ENCODE peak calls at places on chromosomes 12 and 14, in four cellular contexts. One of them, this sample, is unnamed.

GRCh38 chr12:115172521-115172920 is 488.5 kb upstream of the TBX3 start:
- DNase-seq in foreskin fibroblast: peak; percentile 69
- DNase-seq in lower lobe of right lung: no peak
- DNase-seq in AG09309: peak; percentile 81
- DNase-seq in this sample: no peak

GRCh38 chr12:50050410-50051280 is 6.8 kb upstream of the ASIC1 start:
- DNase-seq in foreskin fibroblast: peak; percentile 79
- DNase-seq in lower lobe of right lung: peak; percentile 75
- DNase-seq in AG09309: no peak
- DNase-seq in this sample: no peak

GRCh38 chr14:29584992-29585391 is 342.7 kb downstream of the PRKD1 start:
- DNase-seq in foreskin fibroblast: peak; percentile 91
- DNase-seq in lower lobe of right lung: peak; percentile 60
- DNase-seq in AG09309: peak; percentile 71
- DNase-seq in this sample: peak; percentile 54

GRCh38 chr14:105505101-105505500 is 14.1 kb downstream of the TEDC1 start:
- DNase-seq in foreskin fibroblast: no peak
- DNase-seq in lower lobe of right lung: no peak
- DNase-seq in AG09309: no peak
- DNase-seq in this sample: no peak

GRCh38 chr14:68626386-68626785 is 166.5 kb downstream of the ZFP36L1 start:
- DNase-seq in foreskin fibroblast: no peak
- DNase-seq in lower lobe of right lung: no peak
- DNase-seq in AG09309: no peak
- DNase-seq in this sample: no peak

GRCh38 chr12:89453121-89453520 is 71.5 kb downstream of the GALNT4 start:
- DNase-seq in foreskin fibroblast: no peak
- DNase-seq in lower lobe of right lung: no peak
- DNase-seq in AG09309: no peak
- DNase-seq in this sample: no peak

GRCh38 chr12:4251228-4251891 is 22.2 kb upstream of the CCND2 start:
- DNase-seq in foreskin fibroblast: no peak
- DNase-seq in lower lobe of right lung: no peak
- DNase-seq in AG09309: no peak
- DNase-seq in this sample: no peak

GRCh38 chr12:94173660-94174265 is 25.4 kb downstream of the PLXNC1 start:
- DNase-seq in foreskin fibroblast: no peak
- DNase-seq in lower lobe of right lung: no peak
- DNase-seq in AG09309: no peak
- DNase-seq in this sample: no peak

GRCh38 chr14:20684662-20685456 is 499 bp downstream of the RNASE4 start:
- DNase-seq in foreskin fibroblast: peak; percentile 64
- DNase-seq in lower lobe of right lung: no peak
- DNase-seq in AG09309: peak; percentile 8
- DNase-seq in this sample: no peak

GRCh38 chr12:126347421-126347820 is 1282.2 kb downstream of the AACS start:
- DNase-seq in foreskin fibroblast: no peak
- DNase-seq in lower lobe of right lung: no peak
- DNase-seq in AG09309: no peak
- DNase-seq in this sample: no peak
- TF ChIP-seq CTCF in foreskin fibroblast: no peak
- TF ChIP-seq CTCF in lower lobe of right lung: no peak
- TF ChIP-seq CTCF in AG09309: peak; percentile 31
- TF ChIP-seq CTCF in this sample: peak; percentile 31

DNA sequence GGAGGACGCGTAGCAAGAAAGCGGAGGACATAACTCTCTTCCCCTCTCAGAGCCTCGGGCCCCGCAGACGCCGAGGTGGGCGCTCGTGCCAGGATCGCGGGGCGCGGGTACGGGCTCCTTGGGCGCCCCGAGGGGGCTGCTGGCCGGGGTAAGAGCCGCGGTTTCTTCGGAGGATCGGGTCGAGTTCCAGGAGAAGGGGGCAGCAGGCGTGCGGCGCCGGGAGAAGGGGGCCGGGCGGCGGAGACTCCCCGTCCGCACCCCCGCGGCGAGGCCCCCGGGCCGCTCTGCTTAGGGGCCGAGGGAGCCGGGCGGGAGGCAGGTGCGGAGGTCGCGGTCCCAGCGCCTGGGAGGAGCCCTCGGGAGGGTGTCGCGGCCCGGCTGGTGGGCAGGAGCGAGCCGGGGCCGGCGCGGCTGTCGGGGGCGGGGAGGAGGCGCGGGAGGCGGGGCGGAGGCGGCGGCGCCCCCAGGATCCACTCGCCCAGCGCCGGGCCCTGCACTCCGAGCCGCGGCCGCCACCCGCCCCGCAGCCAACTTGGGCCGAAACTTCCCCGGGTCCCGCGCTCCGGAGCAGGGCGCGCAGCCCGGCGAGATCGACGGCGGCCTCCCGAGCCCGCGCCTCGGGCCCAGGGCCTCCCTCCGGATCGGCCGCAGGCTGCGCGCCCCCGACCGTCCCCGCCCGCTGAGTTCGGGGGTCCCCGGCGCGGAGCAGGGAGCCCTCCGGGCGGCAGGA is 64.4 kb downstream of the FBXL14 start:
- DNase-seq in foreskin fibroblast: peak; percentile 80
- DNase-seq in lower lobe of right lung: no peak
- DNase-seq in AG09309: no peak
- DNase-seq in this sample: no peak
- TF ChIP-seq CTCF in foreskin fibroblast: no peak
- TF ChIP-seq CTCF in lower lobe of right lung: no peak
- TF ChIP-seq CTCF in AG09309: no peak
- TF ChIP-seq CTCF in this sample: no peak

GRCh38 chr12:109386079-109386473 is 38.4 kb downstream of the MYO1H start:
- DNase-seq in foreskin fibroblast: peak; percentile 5
- DNase-seq in lower lobe of right lung: no peak
- DNase-seq in AG09309: no peak
- DNase-seq in this sample: no peak

GRCh38 chr12:109387425-109388166 is 39.9 kb downstream of the MYO1H start:
- DNase-seq in foreskin fibroblast: peak; percentile 65
- DNase-seq in lower lobe of right lung: no peak
- DNase-seq in AG09309: no peak
- DNase-seq in this sample: peak; percentile 32

GRCh38 chr12:109388167-109388563 is 40.5 kb downstream of the MYO1H start:
- DNase-seq in foreskin fibroblast: no peak
- DNase-seq in lower lobe of right lung: no peak
- DNase-seq in AG09309: no peak
- DNase-seq in this sample: no peak

GRCh38 chr12:109383240-109383639 is 35.5 kb downstream of the MYO1H start:
- DNase-seq in foreskin fibroblast: no peak
- DNase-seq in lower lobe of right lung: no peak
- DNase-seq in AG09309: no peak
- DNase-seq in this sample: no peak

GRCh38 chr12:109385339-109386078 is 37.8 kb downstream of the MYO1H start:
- DNase-seq in foreskin fibroblast: peak; percentile 78
- DNase-seq in lower lobe of right lung: peak; percentile 46
- DNase-seq in AG09309: peak; percentile 29
- DNase-seq in this sample: peak; percentile 9
- TF ChIP-seq CTCF in foreskin fibroblast: peak; percentile 32
- TF ChIP-seq CTCF in lower lobe of right lung: peak; percentile 38
- TF ChIP-seq CTCF in AG09309: peak; percentile 51
- TF ChIP-seq CTCF in this sample: no peak

GRCh38 chr12:128827724-128828123 is 4.0 kb upstream of the SLC15A4 start:
- DNase-seq in foreskin fibroblast: no peak
- DNase-seq in lower lobe of right lung: no peak
- DNase-seq in AG09309: no peak
- DNase-seq in this sample: no peak

GRCh38 chr12:128820723-128821432 is 2.9 kb downstream of the SLC15A4 start:
- DNase-seq in foreskin fibroblast: peak; percentile 34
- DNase-seq in lower lobe of right lung: peak; percentile 73
- DNase-seq in AG09309: no peak
- DNase-seq in this sample: no peak

GRCh38 chr12:128825845-128826244 is 2.1 kb upstream of the SLC15A4 start:
- DNase-seq in foreskin fibroblast: no peak
- DNase-seq in lower lobe of right lung: no peak
- DNase-seq in AG09309: no peak
- DNase-seq in this sample: no peak

GRCh38 chr12:128823216-128823915 is 392 bp downstream of the SLC15A4 start:
- DNase-seq in foreskin fibroblast: no peak
- DNase-seq in lower lobe of right lung: peak; percentile 62
- DNase-seq in AG09309: no peak
- DNase-seq in this sample: no peak

DNA sequence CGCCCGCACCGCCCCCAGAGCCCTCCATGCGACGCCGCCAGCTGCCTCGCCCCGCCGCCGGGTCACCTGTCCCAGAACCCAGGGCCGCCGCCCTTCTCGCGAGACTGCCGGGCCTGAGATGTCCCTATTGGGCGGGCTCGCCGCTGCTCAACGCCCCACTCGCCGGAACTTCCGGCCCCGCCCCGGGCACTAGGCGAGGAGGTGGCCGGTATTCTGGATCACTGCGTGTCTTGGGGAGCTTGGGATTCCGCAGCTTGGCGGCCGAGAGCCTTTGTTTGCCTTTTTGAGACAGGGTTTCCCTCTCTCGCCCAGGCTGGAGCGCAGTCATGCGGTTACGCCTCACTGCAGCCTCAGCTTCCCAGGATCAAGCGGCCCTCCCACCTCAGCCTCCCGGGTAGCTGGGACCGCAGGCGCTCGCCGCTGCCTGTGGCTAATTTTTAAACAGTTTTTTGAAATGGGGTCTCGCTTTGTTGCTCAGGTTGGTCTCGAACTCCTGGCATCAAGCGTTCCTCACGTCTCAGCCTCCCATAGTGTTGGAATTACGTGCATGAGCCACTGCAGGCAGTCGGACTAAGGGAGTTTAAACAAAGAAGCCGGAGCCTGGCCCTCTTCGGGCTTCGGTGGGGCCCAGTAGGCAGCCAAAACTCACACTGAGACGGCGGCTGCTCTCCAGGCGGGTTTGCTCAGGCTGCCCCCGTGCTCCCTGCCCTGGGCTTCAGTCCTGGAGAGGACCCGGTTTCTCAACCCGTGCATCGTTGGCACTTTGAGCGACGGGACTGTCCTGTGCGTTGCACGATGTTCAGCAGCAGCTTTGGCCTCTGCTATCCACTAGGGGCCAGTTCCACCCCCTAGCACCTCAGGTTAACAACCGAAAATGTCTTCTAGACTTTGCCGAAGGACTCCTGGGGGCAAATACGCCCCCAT is at the start of gene SLC15A4:
- DNase-seq in foreskin fibroblast: peak; percentile 97
- DNase-seq in lower lobe of right lung: peak; percentile 99
- DNase-seq in AG09309: peak; percentile 55
- DNase-seq in this sample: no peak
- TF ChIP-seq CTCF in foreskin fibroblast: peak; percentile 37
- TF ChIP-seq CTCF in lower lobe of right lung: peak; percentile 9
- TF ChIP-seq CTCF in AG09309: peak; percentile 30
- TF ChIP-seq CTCF in this sample: no peak

GRCh38 chr14:36580856-36581831 is 1.3 kb downstream of the NKX2-8 start:
- DNase-seq in foreskin fibroblast: peak; percentile 58
- DNase-seq in lower lobe of right lung: peak; percentile 67
- DNase-seq in AG09309: no peak
- DNase-seq in this sample: no peak
- TF ChIP-seq CTCF in foreskin fibroblast: no peak
- TF ChIP-seq CTCF in lower lobe of right lung: no peak
- TF ChIP-seq CTCF in AG09309: no peak
- TF ChIP-seq CTCF in this sample: no peak

GRCh38 chr12:44465139-44465538 is 411.0 kb downstream of the NELL2 start:
- DNase-seq in foreskin fibroblast: peak; percentile 1
- DNase-seq in lower lobe of right lung: no peak
- DNase-seq in AG09309: no peak
- DNase-seq in this sample: no peak
- TF ChIP-seq CTCF in foreskin fibroblast: no peak
- TF ChIP-seq CTCF in lower lobe of right lung: no peak
- TF ChIP-seq CTCF in AG09309: no peak
- TF ChIP-seq CTCF in this sample: no peak

GRCh38 chr12:75611041-75611440 is 99.6 kb upstream of the KRR1 start:
- DNase-seq in foreskin fibroblast: no peak
- DNase-seq in lower lobe of right lung: no peak
- DNase-seq in AG09309: no peak
- DNase-seq in this sample: no peak
- TF ChIP-seq CTCF in foreskin fibroblast: no peak
- TF ChIP-seq CTCF in lower lobe of right lung: no peak
- TF ChIP-seq CTCF in AG09309: no peak
- TF ChIP-seq CTCF in this sample: no peak

This sample was measured in HFF-Myc.